ENCODE peak calls at places on chromosomes 2 and 18, in ten cellular contexts. One of them, this sample, is unnamed.

GRCh38 chr2:31267437-31268120 is 33.6 kb downstream of the EHD3 start:
- DNase-seq in fibroblast of the aortic adventitia: no peak
- DNase-seq in adrenal gland: no peak
- DNase-seq in left ventricle myocardium inferior: no peak
- DNase-seq in IMR-90: no peak
- DNase-seq in AG04450: no peak
- DNase-seq in heart right ventricle: no peak
- DNase-seq in prostate gland: no peak
- DNase-seq in GM23338: no peak
- DNase-seq in tibial artery: no peak
- DNase-seq in this sample: no peak

GRCh38 chr2:77169426-77169825 is 352.8 kb downstream of the LRRTM4 start:
- DNase-seq in fibroblast of the aortic adventitia: no peak
- DNase-seq in adrenal gland: no peak
- DNase-seq in left ventricle myocardium inferior: no peak
- DNase-seq in IMR-90: no peak
- DNase-seq in AG04450: no peak
- DNase-seq in heart right ventricle: no peak
- DNase-seq in prostate gland: no peak
- DNase-seq in GM23338: no peak
- DNase-seq in tibial artery: no peak
- DNase-seq in this sample: no peak

GRCh38 chr18:627211-627610 is 30.2 kb upstream of the TYMS start:
- DNase-seq in fibroblast of the aortic adventitia: peak; percentile 64
- DNase-seq in adrenal gland: no peak
- DNase-seq in left ventricle myocardium inferior: no peak
- DNase-seq in IMR-90: peak; percentile 8
- DNase-seq in AG04450: no peak
- DNase-seq in heart right ventricle: no peak
- DNase-seq in prostate gland: no peak
- DNase-seq in GM23338: no peak
- DNase-seq in tibial artery: no peak
- DNase-seq in this sample: no peak

GRCh38 chr18:46224181-46224775 is 120.1 kb downstream of the HAUS1 start:
- DNase-seq in fibroblast of the aortic adventitia: peak; percentile 7
- DNase-seq in adrenal gland: no peak
- DNase-seq in left ventricle myocardium inferior: no peak
- DNase-seq in IMR-90: no peak
- DNase-seq in AG04450: no peak
- DNase-seq in heart right ventricle: no peak
- DNase-seq in prostate gland: no peak
- DNase-seq in GM23338: no peak
- DNase-seq in tibial artery: no peak
- DNase-seq in this sample: peak; percentile 25

GRCh38 chr18:40851014-40851429 is 1104.0 kb upstream of the PIK3C3 start:
- DNase-seq in fibroblast of the aortic adventitia: peak; percentile 27
- DNase-seq in adrenal gland: no peak
- DNase-seq in left ventricle myocardium inferior: no peak
- DNase-seq in IMR-90: peak; percentile 54
- DNase-seq in AG04450: no peak
- DNase-seq in heart right ventricle: no peak
- DNase-seq in prostate gland: peak; percentile 58
- DNase-seq in GM23338: no peak
- DNase-seq in tibial artery: no peak
- DNase-seq in this sample: peak; percentile 80

GRCh38 chr2:12277305-12278034 is 439.3 kb upstream of the TRIB2 start:
- DNase-seq in fibroblast of the aortic adventitia: peak; percentile 13
- DNase-seq in adrenal gland: no peak
- DNase-seq in left ventricle myocardium inferior: no peak
- DNase-seq in IMR-90: no peak
- DNase-seq in AG04450: no peak
- DNase-seq in heart right ventricle: no peak
- DNase-seq in prostate gland: no peak
- DNase-seq in GM23338: peak; percentile 8
- DNase-seq in tibial artery: no peak
- DNase-seq in this sample: peak; percentile 34

GRCh38 chr2:218745559-218746469 is 35.2 kb downstream of the TTLL4 start:
- DNase-seq in fibroblast of the aortic adventitia: peak; percentile 30
- DNase-seq in adrenal gland: peak; percentile 90
- DNase-seq in left ventricle myocardium inferior: peak; percentile 81
- DNase-seq in IMR-90: peak; percentile 65
- DNase-seq in AG04450: no peak
- DNase-seq in heart right ventricle: peak; percentile 64
- DNase-seq in prostate gland: peak; percentile 87
- DNase-seq in GM23338: no peak
- DNase-seq in tibial artery: no peak
- DNase-seq in this sample: peak; percentile 70

GRCh38 chr2:46806526-46806925 is 109.1 kb downstream of the MCFD2 start:
- DNase-seq in fibroblast of the aortic adventitia: peak; percentile 75
- DNase-seq in adrenal gland: no peak
- DNase-seq in left ventricle myocardium inferior: no peak
- DNase-seq in IMR-90: peak; percentile 85
- DNase-seq in AG04450: no peak
- DNase-seq in heart right ventricle: no peak
- DNase-seq in prostate gland: no peak
- DNase-seq in GM23338: no peak
- DNase-seq in tibial artery: no peak
- DNase-seq in this sample: peak; percentile 34

DNA sequence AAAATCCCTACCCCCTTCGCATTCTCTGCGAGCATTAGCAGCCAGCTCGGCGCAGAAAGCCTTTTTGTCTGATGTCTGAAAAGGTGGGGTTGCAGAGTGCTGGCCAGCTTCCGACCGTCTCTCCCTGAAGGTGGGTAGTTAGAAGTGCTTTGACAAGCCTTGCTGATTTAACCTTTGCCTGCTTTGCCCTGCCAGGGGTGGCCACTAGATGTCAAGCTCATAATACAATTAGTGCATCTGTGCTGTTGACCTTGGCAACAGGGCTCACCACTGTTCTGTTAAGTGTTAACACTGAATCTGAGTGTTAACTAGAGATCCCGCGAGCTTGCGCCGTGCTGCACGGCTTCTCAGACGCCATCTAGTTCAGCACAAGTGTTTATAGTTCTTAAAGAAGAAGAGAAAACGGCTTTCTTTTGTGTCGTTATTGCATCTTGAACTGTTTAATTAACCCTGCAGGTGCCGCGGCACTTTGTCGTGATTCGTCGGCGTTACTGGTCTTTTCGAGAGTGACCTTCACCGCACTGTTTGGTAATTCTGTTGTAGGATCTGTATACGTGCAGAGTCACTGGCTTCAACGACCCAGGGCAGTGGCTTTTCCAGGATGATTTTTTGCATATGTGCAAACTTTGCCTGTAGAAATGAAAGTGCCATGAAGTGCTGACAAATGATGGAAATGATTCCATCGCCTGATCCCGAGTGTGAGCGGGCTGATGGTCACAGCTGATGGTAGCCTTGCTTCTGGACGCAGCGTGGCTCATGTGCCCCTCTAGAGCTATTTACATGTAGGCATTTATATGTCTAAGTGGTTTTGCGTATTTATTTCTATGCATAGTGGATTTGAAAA is 5.5 kb downstream of the SALL3 start:
- DNase-seq in fibroblast of the aortic adventitia: peak; percentile 3
- DNase-seq in adrenal gland: peak; percentile 57
- DNase-seq in left ventricle myocardium inferior: no peak
- DNase-seq in IMR-90: no peak
- DNase-seq in AG04450: no peak
- DNase-seq in heart right ventricle: no peak
- DNase-seq in prostate gland: no peak
- DNase-seq in GM23338: peak; percentile 90
- DNase-seq in tibial artery: no peak
- DNase-seq in this sample: peak; percentile 14
- TF ChIP-seq CTCF in fibroblast of the aortic adventitia: peak; percentile 11
- TF ChIP-seq CTCF in adrenal gland: peak; percentile 38
- TF ChIP-seq CTCF in left ventricle myocardium inferior: peak; percentile 30
- TF ChIP-seq CTCF in IMR-90: peak; percentile 5
- TF ChIP-seq CTCF in AG04450: no peak
- TF ChIP-seq CTCF in heart right ventricle: no peak
- TF ChIP-seq CTCF in prostate gland: peak; percentile 40
- TF ChIP-seq CTCF in GM23338: peak; percentile 66
- TF ChIP-seq CTCF in tibial artery: no peak
- TF ChIP-seq CTCF in this sample: peak; percentile 29

DNA sequence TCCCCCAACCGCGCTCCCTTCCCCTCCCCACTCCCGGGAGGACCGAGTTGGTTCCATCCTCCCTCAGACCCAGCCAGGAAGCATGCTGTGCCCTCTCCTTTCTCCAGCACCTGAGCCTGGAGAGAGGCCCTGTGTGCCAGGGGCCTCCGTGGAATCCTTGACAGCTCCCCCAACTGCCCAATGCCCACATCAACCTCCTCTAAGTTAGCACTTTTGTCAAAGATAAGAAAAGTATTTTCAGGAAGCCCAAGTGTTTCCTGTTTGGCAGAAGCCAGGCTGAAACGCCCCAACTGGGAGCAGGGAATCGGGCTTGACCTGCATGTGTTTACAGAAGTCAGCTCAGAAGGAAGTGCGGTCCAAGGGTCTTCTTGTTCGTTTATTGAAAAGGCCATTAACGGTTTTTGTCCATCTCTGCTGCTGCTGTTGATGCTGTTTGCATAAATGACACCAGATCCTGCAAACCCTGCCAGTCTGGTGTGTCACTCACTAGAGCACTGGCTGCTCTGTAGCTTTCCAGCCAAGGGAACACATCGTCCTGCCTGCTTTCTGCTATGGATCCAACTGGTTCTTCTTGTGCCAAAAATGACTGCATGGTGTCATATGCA is 35.3 kb upstream of the COL6A3 start:
- DNase-seq in fibroblast of the aortic adventitia: peak; percentile 70
- DNase-seq in adrenal gland: no peak
- DNase-seq in left ventricle myocardium inferior: peak; percentile 72
- DNase-seq in IMR-90: peak; percentile 48
- DNase-seq in AG04450: no peak
- DNase-seq in heart right ventricle: no peak
- DNase-seq in prostate gland: peak; percentile 55
- DNase-seq in GM23338: no peak
- DNase-seq in tibial artery: peak; percentile 94
- DNase-seq in this sample: no peak
- H3K4me3 ChIP-seq in fibroblast of the aortic adventitia: no peak overlapping the region
- H3K4me3 ChIP-seq in adrenal gland: no peak overlapping the region
- H3K4me3 ChIP-seq in left ventricle myocardium inferior: peak overlapping the region; percentile 34
- H3K4me3 ChIP-seq in IMR-90: no peak overlapping the region
- H3K4me3 ChIP-seq in AG04450: no peak overlapping the region
- H3K4me3 ChIP-seq in heart right ventricle: no peak overlapping the region
- H3K4me3 ChIP-seq in prostate gland: no peak overlapping the region
- H3K4me3 ChIP-seq in GM23338: no peak overlapping the region
- H3K4me3 ChIP-seq in tibial artery: no peak overlapping the region
- H3K4me3 ChIP-seq in this sample: no peak overlapping the region

GRCh38 chr2:85012855-85013254 is 41.9 kb downstream of the KCMF1 start:
- DNase-seq in fibroblast of the aortic adventitia: no peak
- DNase-seq in adrenal gland: no peak
- DNase-seq in left ventricle myocardium inferior: no peak
- DNase-seq in IMR-90: peak; percentile 33
- DNase-seq in AG04450: no peak
- DNase-seq in heart right ventricle: no peak
- DNase-seq in prostate gland: no peak
- DNase-seq in GM23338: no peak
- DNase-seq in tibial artery: no peak
- DNase-seq in this sample: no peak

GRCh38 chr2:85015653-85016360 is 44.8 kb downstream of the KCMF1 start:
- DNase-seq in fibroblast of the aortic adventitia: peak; percentile 48
- DNase-seq in adrenal gland: no peak
- DNase-seq in left ventricle myocardium inferior: no peak
- DNase-seq in IMR-90: no peak
- DNase-seq in AG04450: no peak
- DNase-seq in heart right ventricle: no peak
- DNase-seq in prostate gland: no peak
- DNase-seq in GM23338: no peak
- DNase-seq in tibial artery: no peak
- DNase-seq in this sample: peak; percentile 29

GRCh38 chr2:85018049-85018447 is 47.1 kb downstream of the KCMF1 start:
- DNase-seq in fibroblast of the aortic adventitia: peak; percentile 10
- DNase-seq in adrenal gland: no peak
- DNase-seq in left ventricle myocardium inferior: no peak
- DNase-seq in IMR-90: peak; percentile 29
- DNase-seq in AG04450: no peak
- DNase-seq in heart right ventricle: no peak
- DNase-seq in prostate gland: no peak
- DNase-seq in GM23338: no peak
- DNase-seq in tibial artery: no peak
- DNase-seq in this sample: peak; percentile 7

GRCh38 chr2:85019121-85019520 is 48.2 kb downstream of the KCMF1 start:
- DNase-seq in fibroblast of the aortic adventitia: no peak
- DNase-seq in adrenal gland: no peak
- DNase-seq in left ventricle myocardium inferior: no peak
- DNase-seq in IMR-90: no peak
- DNase-seq in AG04450: no peak
- DNase-seq in heart right ventricle: no peak
- DNase-seq in prostate gland: no peak
- DNase-seq in GM23338: no peak
- DNase-seq in tibial artery: no peak
- DNase-seq in this sample: no peak

DNA sequence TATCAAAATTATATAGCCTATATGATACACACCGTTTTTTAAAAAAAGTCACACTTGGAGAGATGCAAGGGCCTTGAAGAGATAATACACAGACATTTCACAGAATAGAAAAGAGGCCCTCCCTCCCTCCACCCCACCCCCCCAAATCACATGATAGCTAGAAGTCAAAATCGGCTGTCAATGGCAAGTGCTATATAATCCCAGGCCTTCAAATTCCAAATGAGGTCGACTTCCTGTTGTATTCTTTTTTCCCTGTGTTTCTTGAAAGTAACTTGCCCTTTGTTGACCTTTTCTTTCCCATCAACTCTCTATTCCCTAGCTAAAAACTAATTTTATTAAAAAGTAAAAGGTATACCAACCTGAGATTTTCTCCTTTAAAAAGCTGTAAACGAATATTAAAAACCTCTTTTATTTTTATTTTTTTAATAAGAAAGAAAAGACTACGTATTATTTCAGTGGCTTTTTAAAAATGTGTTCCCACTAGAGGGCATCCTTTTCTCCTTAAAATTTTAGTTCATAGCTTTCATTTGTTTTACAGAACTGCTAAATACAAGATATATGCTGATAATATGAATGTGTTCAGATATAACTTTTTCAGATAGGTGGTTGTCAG is 46.6 kb downstream of the KCMF1 start:
- DNase-seq in fibroblast of the aortic adventitia: peak; percentile 62
- DNase-seq in adrenal gland: no peak
- DNase-seq in left ventricle myocardium inferior: no peak
- DNase-seq in IMR-90: peak; percentile 36
- DNase-seq in AG04450: no peak
- DNase-seq in heart right ventricle: no peak
- DNase-seq in prostate gland: no peak
- DNase-seq in GM23338: peak; percentile 61
- DNase-seq in tibial artery: no peak
- DNase-seq in this sample: peak; percentile 56
- TF ChIP-seq CTCF in fibroblast of the aortic adventitia: peak; percentile 41
- TF ChIP-seq CTCF in adrenal gland: peak; percentile 29
- TF ChIP-seq CTCF in left ventricle myocardium inferior: peak; percentile 52
- TF ChIP-seq CTCF in IMR-90: peak; percentile 37
- TF ChIP-seq CTCF in AG04450: peak; percentile 49
- TF ChIP-seq CTCF in heart right ventricle: peak; percentile 62
- TF ChIP-seq CTCF in prostate gland: peak; percentile 14
- TF ChIP-seq CTCF in GM23338: no peak
- TF ChIP-seq CTCF in tibial artery: peak; percentile 21
- TF ChIP-seq CTCF in this sample: peak; percentile 49

DNA sequence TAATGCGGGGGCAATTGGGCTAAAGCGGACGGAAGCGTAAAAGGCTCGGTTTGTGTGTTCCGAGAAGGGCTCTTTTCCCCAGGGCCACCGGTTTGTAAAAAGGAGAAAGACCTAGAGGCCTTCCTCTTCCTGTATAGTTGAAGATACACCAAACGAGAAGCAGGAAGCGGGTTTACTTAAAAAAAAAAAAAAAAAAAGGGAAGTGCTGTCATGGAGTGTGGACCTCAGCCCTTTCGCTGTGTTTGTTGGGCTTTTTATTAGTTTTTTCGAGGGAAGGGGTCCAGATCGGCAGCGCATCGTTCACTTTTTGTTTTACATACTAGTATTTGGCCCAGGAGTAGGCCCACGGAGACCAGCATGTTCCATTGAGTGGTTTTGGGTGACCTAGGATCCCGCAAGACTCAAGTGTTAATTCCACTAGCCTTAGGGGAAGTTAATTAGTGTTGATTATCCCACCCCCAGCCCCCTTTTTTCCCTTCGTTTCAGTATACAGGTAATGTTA is 669 bp downstream of the ACTR2 start:
- DNase-seq in fibroblast of the aortic adventitia: peak; percentile 60
- DNase-seq in adrenal gland: no peak
- DNase-seq in left ventricle myocardium inferior: no peak
- DNase-seq in IMR-90: peak; percentile 39
- DNase-seq in AG04450: no peak
- DNase-seq in heart right ventricle: no peak
- DNase-seq in prostate gland: no peak
- DNase-seq in GM23338: peak; percentile 48
- DNase-seq in tibial artery: no peak
- DNase-seq in this sample: peak; percentile 48
- H3K4me3 ChIP-seq in fibroblast of the aortic adventitia: peak overlapping the region; percentile 89
- H3K4me3 ChIP-seq in adrenal gland: peak overlapping the region; percentile 89
- H3K4me3 ChIP-seq in left ventricle myocardium inferior: peak overlapping the region; percentile 91
- H3K4me3 ChIP-seq in IMR-90: peak overlapping the region; percentile 90
- H3K4me3 ChIP-seq in AG04450: peak overlapping the region; percentile 100
- H3K4me3 ChIP-seq in heart right ventricle: peak overlapping the region; percentile 94
- H3K4me3 ChIP-seq in prostate gland: peak overlapping the region; percentile 98
- H3K4me3 ChIP-seq in GM23338: peak overlapping the region; percentile 96
- H3K4me3 ChIP-seq in tibial artery: peak overlapping the region; percentile 81
- H3K4me3 ChIP-seq in this sample: peak overlapping the region; percentile 98